ENCODE peak calls at places on chromosomes 4 and X, in ten cellular contexts. One of them, this sample, is unnamed.
A peak's percentile ranks its signal among the peaks of the same experiment; 100 is the strongest.

GRCh38 chr4:173990126-173990878 is 293.2 kb downstream of the FBXO8 start:
- DNase-seq in cardiac muscle cell: peak; percentile 72
- DNase-seq in fibroblast of gingiva: peak; percentile 27
- DNase-seq in T-helper 1 cell: no peak
- DNase-seq in effector memory CD8-positive, alpha-beta T cell: no peak
- DNase-seq in T47D: no peak
- DNase-seq in HS-5: peak; percentile 10
- DNase-seq in putamen: peak; percentile 1
- DNase-seq in LoVo: peak; percentile 9
- DNase-seq in stimulated activated CD4-positive, alpha-beta T cell treated with anti-CD3 and anti-CD28 coated beads, Interleukin-1b, Interleukin-23, amount 100 ng/mL, for 48 hours: no peak
- DNase-seq in this sample: no peak

GRCh38 chrX:101442095-101442494 is 34.1 kb downstream of the HNRNPH2 start:
- DNase-seq in cardiac muscle cell: no peak
- DNase-seq in fibroblast of gingiva: peak; percentile 11
- DNase-seq in T-helper 1 cell: no peak
- DNase-seq in effector memory CD8-positive, alpha-beta T cell: no peak
- DNase-seq in T47D: no peak
- DNase-seq in HS-5: no peak
- DNase-seq in putamen: no peak
- DNase-seq in LoVo: no peak
- DNase-seq in stimulated activated CD4-positive, alpha-beta T cell treated with anti-CD3 and anti-CD28 coated beads, Interleukin-1b, Interleukin-23, amount 100 ng/mL, for 48 hours: no peak
- DNase-seq in this sample: no peak

GRCh38 chr4:53855886-53856260 is 208.5 kb downstream of the CHIC2 start:
- DNase-seq in cardiac muscle cell: no peak
- DNase-seq in fibroblast of gingiva: peak; percentile 83
- DNase-seq in T-helper 1 cell: no peak
- DNase-seq in effector memory CD8-positive, alpha-beta T cell: no peak
- DNase-seq in T47D: no peak
- DNase-seq in HS-5: peak; percentile 31
- DNase-seq in putamen: no peak
- DNase-seq in LoVo: no peak
- DNase-seq in stimulated activated CD4-positive, alpha-beta T cell treated with anti-CD3 and anti-CD28 coated beads, Interleukin-1b, Interleukin-23, amount 100 ng/mL, for 48 hours: no peak
- DNase-seq in this sample: peak; percentile 55

GRCh38 chr4:39526810-39527295 is 386 bp downstream of the UGDH start:
- DNase-seq in cardiac muscle cell: no peak
- DNase-seq in fibroblast of gingiva: no peak
- DNase-seq in T-helper 1 cell: no peak
- DNase-seq in effector memory CD8-positive, alpha-beta T cell: no peak
- DNase-seq in T47D: no peak
- DNase-seq in HS-5: no peak
- DNase-seq in putamen: no peak
- DNase-seq in LoVo: no peak
- DNase-seq in stimulated activated CD4-positive, alpha-beta T cell treated with anti-CD3 and anti-CD28 coated beads, Interleukin-1b, Interleukin-23, amount 100 ng/mL, for 48 hours: peak; percentile 11
- DNase-seq in this sample: no peak

GRCh38 chr4:76779740-76780459 is 118.0 kb downstream of the SOWAHB start:
- DNase-seq in cardiac muscle cell: no peak
- DNase-seq in fibroblast of gingiva: no peak
- DNase-seq in T-helper 1 cell: no peak
- DNase-seq in effector memory CD8-positive, alpha-beta T cell: no peak
- DNase-seq in T47D: no peak
- DNase-seq in HS-5: no peak
- DNase-seq in putamen: no peak
- DNase-seq in LoVo: no peak
- DNase-seq in stimulated activated CD4-positive, alpha-beta T cell treated with anti-CD3 and anti-CD28 coated beads, Interleukin-1b, Interleukin-23, amount 100 ng/mL, for 48 hours: no peak
- DNase-seq in this sample: no peak

GRCh38 chr4:100289980-100290379 is 99.7 kb upstream of the DDIT4L start:
- DNase-seq in cardiac muscle cell: no peak
- DNase-seq in fibroblast of gingiva: no peak
- DNase-seq in T-helper 1 cell: no peak
- DNase-seq in effector memory CD8-positive, alpha-beta T cell: no peak
- DNase-seq in T47D: no peak
- DNase-seq in HS-5: peak; percentile 6
- DNase-seq in putamen: no peak
- DNase-seq in LoVo: no peak
- DNase-seq in stimulated activated CD4-positive, alpha-beta T cell treated with anti-CD3 and anti-CD28 coated beads, Interleukin-1b, Interleukin-23, amount 100 ng/mL, for 48 hours: no peak
- DNase-seq in this sample: no peak

GRCh38 chr4:66694716-66695115 is 850.6 kb downstream of the CENPC start:
- DNase-seq in cardiac muscle cell: no peak
- DNase-seq in fibroblast of gingiva: no peak
- DNase-seq in T-helper 1 cell: no peak
- DNase-seq in effector memory CD8-positive, alpha-beta T cell: no peak
- DNase-seq in T47D: no peak
- DNase-seq in HS-5: no peak
- DNase-seq in putamen: no peak
- DNase-seq in LoVo: no peak
- DNase-seq in stimulated activated CD4-positive, alpha-beta T cell treated with anti-CD3 and anti-CD28 coated beads, Interleukin-1b, Interleukin-23, amount 100 ng/mL, for 48 hours: no peak
- DNase-seq in this sample: no peak

GRCh38 chrX:129779747-129780146 is at the start of gene SASH3:
- DNase-seq in cardiac muscle cell: no peak
- DNase-seq in fibroblast of gingiva: no peak
- DNase-seq in T-helper 1 cell: peak; percentile 89
- DNase-seq in effector memory CD8-positive, alpha-beta T cell: peak; percentile 56
- DNase-seq in T47D: no peak
- DNase-seq in HS-5: no peak
- DNase-seq in putamen: no peak
- DNase-seq in LoVo: no peak
- DNase-seq in stimulated activated CD4-positive, alpha-beta T cell treated with anti-CD3 and anti-CD28 coated beads, Interleukin-1b, Interleukin-23, amount 100 ng/mL, for 48 hours: peak; percentile 68
- DNase-seq in this sample: no peak

GRCh38 chr4:6794189-6794588 is 11.7 kb downstream of the KIAA0232 start:
- DNase-seq in cardiac muscle cell: no peak
- DNase-seq in fibroblast of gingiva: no peak
- DNase-seq in T-helper 1 cell: no peak
- DNase-seq in effector memory CD8-positive, alpha-beta T cell: no peak
- DNase-seq in T47D: no peak
- DNase-seq in HS-5: no peak
- DNase-seq in putamen: no peak
- DNase-seq in LoVo: no peak
- DNase-seq in stimulated activated CD4-positive, alpha-beta T cell treated with anti-CD3 and anti-CD28 coated beads, Interleukin-1b, Interleukin-23, amount 100 ng/mL, for 48 hours: no peak
- DNase-seq in this sample: no peak

GRCh38 chr4:2472187-2472586 is 3.3 kb downstream of the RNF4 start:
- DNase-seq in cardiac muscle cell: no peak
- DNase-seq in fibroblast of gingiva: peak; percentile 59
- DNase-seq in T-helper 1 cell: no peak
- DNase-seq in effector memory CD8-positive, alpha-beta T cell: no peak
- DNase-seq in T47D: no peak
- DNase-seq in HS-5: no peak
- DNase-seq in putamen: no peak
- DNase-seq in LoVo: no peak
- DNase-seq in stimulated activated CD4-positive, alpha-beta T cell treated with anti-CD3 and anti-CD28 coated beads, Interleukin-1b, Interleukin-23, amount 100 ng/mL, for 48 hours: no peak
- DNase-seq in this sample: peak; percentile 59

GRCh38 chrX:93673869-93674271 is at the start of gene FAM133A:
- DNase-seq in cardiac muscle cell: peak; percentile 66
- DNase-seq in fibroblast of gingiva: peak; percentile 0
- DNase-seq in T-helper 1 cell: no peak
- DNase-seq in effector memory CD8-positive, alpha-beta T cell: no peak
- DNase-seq in T47D: no peak
- DNase-seq in HS-5: no peak
- DNase-seq in putamen: peak; percentile 41
- DNase-seq in LoVo: no peak
- DNase-seq in stimulated activated CD4-positive, alpha-beta T cell treated with anti-CD3 and anti-CD28 coated beads, Interleukin-1b, Interleukin-23, amount 100 ng/mL, for 48 hours: no peak
- DNase-seq in this sample: peak; percentile 8

GRCh38 chr4:167802463-167803212 is 289.7 kb upstream of the ANXA10 start:
- DNase-seq in cardiac muscle cell: no peak
- DNase-seq in fibroblast of gingiva: no peak
- DNase-seq in T-helper 1 cell: no peak
- DNase-seq in effector memory CD8-positive, alpha-beta T cell: no peak
- DNase-seq in T47D: no peak
- DNase-seq in HS-5: no peak
- DNase-seq in putamen: no peak
- DNase-seq in LoVo: no peak
- DNase-seq in stimulated activated CD4-positive, alpha-beta T cell treated with anti-CD3 and anti-CD28 coated beads, Interleukin-1b, Interleukin-23, amount 100 ng/mL, for 48 hours: no peak
- DNase-seq in this sample: no peak

GRCh38 chrX:287670-288069 is 6.5 kb downstream of the PLCXD1 start:
- DNase-seq in cardiac muscle cell: no peak
- DNase-seq in fibroblast of gingiva: no peak
- DNase-seq in T-helper 1 cell: no peak
- DNase-seq in effector memory CD8-positive, alpha-beta T cell: no peak
- DNase-seq in T47D: no peak
- DNase-seq in HS-5: no peak
- DNase-seq in putamen: no peak
- DNase-seq in LoVo: no peak
- DNase-seq in stimulated activated CD4-positive, alpha-beta T cell treated with anti-CD3 and anti-CD28 coated beads, Interleukin-1b, Interleukin-23, amount 100 ng/mL, for 48 hours: no peak
- DNase-seq in this sample: peak; percentile 76

GRCh38 chrX:9895225-9895912 is 71.8 kb upstream of the CLDN34 start:
- DNase-seq in cardiac muscle cell: no peak
- DNase-seq in fibroblast of gingiva: no peak
- DNase-seq in T-helper 1 cell: no peak
- DNase-seq in effector memory CD8-positive, alpha-beta T cell: no peak
- DNase-seq in T47D: no peak
- DNase-seq in HS-5: no peak
- DNase-seq in putamen: no peak
- DNase-seq in LoVo: no peak
- DNase-seq in stimulated activated CD4-positive, alpha-beta T cell treated with anti-CD3 and anti-CD28 coated beads, Interleukin-1b, Interleukin-23, amount 100 ng/mL, for 48 hours: no peak
- DNase-seq in this sample: no peak

GRCh38 chr4:64781737-64782326 is 372.6 kb upstream of the TECRL start:
- DNase-seq in cardiac muscle cell: peak; percentile 26
- DNase-seq in fibroblast of gingiva: peak; percentile 2
- DNase-seq in T-helper 1 cell: peak; percentile 0
- DNase-seq in effector memory CD8-positive, alpha-beta T cell: no peak
- DNase-seq in T47D: no peak
- DNase-seq in HS-5: peak; percentile 32
- DNase-seq in putamen: peak; percentile 21
- DNase-seq in LoVo: peak; percentile 27
- DNase-seq in stimulated activated CD4-positive, alpha-beta T cell treated with anti-CD3 and anti-CD28 coated beads, Interleukin-1b, Interleukin-23, amount 100 ng/mL, for 48 hours: no peak
- DNase-seq in this sample: peak; percentile 33